ENCODE peak calls at places on chromosomes 16 and 17, in five cellular contexts. E is Ammon's horn, V is LoVo, A is H9, S is AML-193. Q is an unnamed sample.

GRCh38 chr17:46020023-46020735 is 21.1 kb downstream of the STH start:
- DNase-seq in A (no peak), S (no peak), E (no peak), V (no peak), Q (peak)

GRCh38 chr17:43515641-43516040 is 30.5 kb downstream of the ETV4 start:
- DNase-seq in A (no peak), S (no peak), V (no peak), E (peak), Q (no peak)

GRCh38 chr16:81632392-81633146 is 146.5 kb upstream of the PLCG2 start:
- DNase-seq in V (peak), S (peak), E (no peak), A (no peak), Q (peak)

GRCh38 chr16:80084614-80085013 is 456.2 kb upstream of the DYNLRB2 start:
- DNase-seq in E (peak), V (peak), S (no peak), A (peak), Q (no peak)

GRCh38 chr17:61294777-61295176 is 104.9 kb upstream of the TBX2 start:
- DNase-seq in V (peak), E (no peak), S (no peak), A (no peak), Q (no peak)

GRCh38 chr17:44759916-44760243 is 1.1 kb downstream of the ADAM11 start:
- DNase-seq in S (no peak), V (no peak), E (no peak), A (no peak), Q (no peak)

GRCh38 chr17:66542967-66543525 is 240.6 kb downstream of the PRKCA start:
- DNase-seq in A (no peak), E (no peak), S (no peak), V (no peak), Q (no peak)

GRCh38 chr16:11757671-11758545 is 15.3 kb upstream of the TXNDC11 start:
- DNase-seq in A (no peak), V (peak), E (no peak), S (no peak), Q (no peak)

GRCh38 chr17:68748381-68748780 is 147.2 kb upstream of the FAM20A start:
- DNase-seq in S (no peak), A (no peak), E (no peak), V (no peak), Q (no peak)

GRCh38 chr16:85202631-85203461 is 90.6 kb upstream of the CIBAR2 start:
- DNase-seq in S (no peak), A (peak), V (no peak), E (peak), Q (no peak)

GRCh38 chr16:86496262-86496928 is 13.9 kb upstream of the FOXF1 start:
- DNase-seq in S (no peak), A (no peak), E (no peak), V (no peak), Q (no peak)

GRCh38 chr16:89341697-89342694 is 124.5 kb downstream of the ZNF778 start:
- DNase-seq in E (peak), S (no peak), A (no peak), V (no peak), Q (no peak)

GRCh38 chr16:19589771-19590302 is 34.3 kb downstream of the VPS35L start:
- DNase-seq in E (no peak), V (no peak), S (no peak), A (no peak), Q (no peak)

GRCh38 chr16:68645494-68646388 is 631 bp downstream of the CDH3 start:
- DNase-seq in A (peak), E (no peak), S (no peak), V (peak), Q (no peak)

GRCh38 chr16:83852774-83853173 is 45.0 kb downstream of the HSBP1 start:
- DNase-seq in V (no peak), E (no peak), S (no peak), A (no peak), Q (no peak)

GRCh38 chr17:37821025-37821713 is 76.3 kb upstream of the HNF1B start:
- DNase-seq in S (no peak), A (no peak), E (no peak), V (no peak), Q (no peak)